ENCODE peak calls at places on chromosomes 16 and 17, in four cellular contexts. H is M059J; O is activated naive CD4-positive, alpha-beta T cell; U is cardiac fibroblast. N is an unnamed sample.

GRCh38 chr17:45722161-45722560 is 62.0 kb upstream of the CRHR1 start:
- DNase-seq in H (peak), O (no peak), U (no peak), N (peak)

GRCh38 chr17:76726231-76726765 is at the start of gene JMJD6:
- DNase-seq in H (peak), O (peak), U (peak), N (peak)

GRCh38 chr17:78665952-78666920 is 89.0 kb upstream of the DNAH17 start:
- DNase-seq in H (peak), O (peak), U (peak), N (no peak)

GRCh38 chr16:7508656-7509055 is 176.0 kb downstream of the RBFOX1 start:
- DNase-seq in H (no peak), O (no peak), U (no peak), N (no peak)

GRCh38 chr17:64480951-64481350 is 15.9 kb downstream of the POLG2 start:
- DNase-seq in H (no peak), O (no peak), U (no peak), N (no peak)

GRCh38 chr17:36980281-36980761 is 31.6 kb downstream of the AATF start:
- DNase-seq in H (peak), O (no peak), U (peak), N (no peak)

GRCh38 chr17:77591231-77591785 is 367.2 kb upstream of the TNRC6C start:
- DNase-seq in H (no peak), O (no peak), U (no peak), N (no peak)

GRCh38 chr16:2787961-2788360 is 601 bp upstream of the PRSS33 start:
- DNase-seq in H (no peak), O (no peak), U (no peak), N (no peak)

GRCh38 chr16:69522041-69522578 is 43.7 kb upstream of the NFAT5 start:
- DNase-seq in H (no peak), O (no peak), U (no peak), N (no peak)

GRCh38 chr16:56317998-56318912 is 107.1 kb downstream of the AMFR start:
- DNase-seq in H (peak), O (peak), U (peak), N (peak)

GRCh38 chr16:4038448-4038847 is 77.8 kb downstream of the ADCY9 start:
- DNase-seq in H (no peak), O (no peak), U (no peak), N (no peak)

GRCh38 chr17:4476017-4476416 is 22.7 kb upstream of the SPNS2 start:
- DNase-seq in H (no peak), O (no peak), U (no peak), N (no peak)

GRCh38 chr17:21302711-21303425 is 18.4 kb downstream of the MAP2K3 start:
- DNase-seq in H (no peak), O (no peak), U (no peak), N (no peak)

GRCh38 chr17:77772899-77773358 is 185.6 kb upstream of the TNRC6C start:
- DNase-seq in H (no peak), O (no peak), U (no peak), N (no peak)

GRCh38 chr17:79985951-79986391 is 49.7 kb downstream of the TBC1D16 start:
- DNase-seq in H (no peak), O (no peak), U (no peak), N (no peak)

GRCh38 chr17:5583426-5584382 is 605 bp downstream of the NLRP1 start:
- DNase-seq in H (no peak), O (no peak), U (peak), N (no peak)

GRCh38 chr16:87682852-87683399 is 80.6 kb downstream of the JPH3 start:
- DNase-seq in H (no peak), O (no peak), U (no peak), N (no peak)

GRCh38 chr17:82246365-82247174 is 17.7 kb downstream of the SLC16A3 start:
- DNase-seq in H (peak), O (no peak), U (peak), N (peak)

GRCh38 chr17:15909481-15909991 is 35.4 kb upstream of the ADORA2B start:
- DNase-seq in H (no peak), O (no peak), U (peak), N (no peak)

GRCh38 chr16:89145406-89146161 is 26.0 kb upstream of the CDH15 start:
- DNase-seq in H (no peak), O (no peak), U (no peak), N (no peak)

GRCh38 chr17:77753246-77753645 is 205.3 kb upstream of the TNRC6C start:
- DNase-seq in H (no peak), O (no peak), U (no peak), N (no peak)

GRCh38 chr16:76577003-76577402 is 299.8 kb downstream of the CNTNAP4 start:
- DNase-seq in H (no peak), O (no peak), U (no peak), N (no peak)

GRCh38 chr16:4306439-4307214 is 9.2 kb upstream of the GLIS2 start:
- DNase-seq in H (no peak), O (no peak), U (no peak), N (no peak)

GRCh38 chr16:89720859-89721643 is at the start of the genes VPS9D1 and ZNF276:
- DNase-seq in H (peak), O (peak), U (peak), N (peak)

GRCh38 chr17:64459284-64459747 is 10.4 kb downstream of the MILR1 start:
- DNase-seq in H (peak), O (no peak), U (peak), N (peak)

GRCh38 chr16:12315330-12316138 is 339.0 kb downstream of the SNX29 start:
- DNase-seq in H (no peak), O (no peak), U (no peak), N (no peak)